ENCODE peak calls at places on chromosome 22, in six cellular contexts. I is progenitor cell of endocrine pancreas, G is Caco-2, F is fibroblast of gingiva, K is AG08395, C is NCI-H510A. W is an unnamed sample.
A peak's percentile ranks its signal among the peaks of the same experiment; 100 is the strongest.

GRCh38 chr22:49351761-49352221 is 475.9 kb downstream of the BRD1 start:
- DNase-seq in K (no peak), C (no peak), I (peak; percentile 3), G (no peak), F (no peak), W (no peak)

GRCh38 chr22:46561435-46561905 is 24.1 kb upstream of the CELSR1 start:
- DNase-seq in G (peak; percentile 59), C (no peak), I (no peak), K (no peak), F (no peak), W (no peak)

GRCh38 chr22:19974233-19974861 is 32.7 kb upstream of the TXNRD2 start:
- DNase-seq in G (peak; percentile 43), I (peak; percentile 35), C (no peak), F (peak; percentile 19), K (peak; percentile 68), W (peak; percentile 53)

GRCh38 chr22:23375031-23375827 is 194.9 kb downstream of the BCR start:
- DNase-seq in F (no peak), K (no peak), C (no peak), I (no peak), G (no peak), W (no peak)

GRCh38 chr22:47376901-47377520 is 614.6 kb downstream of the TBC1D22A start:
- DNase-seq in F (no peak), C (no peak), G (no peak), I (no peak), K (no peak), W (no peak)

GRCh38 chr22:36417281-36417686 is 29.5 kb upstream of the MYH9 start:
- DNase-seq in C (no peak), K (peak; percentile 25), I (no peak), F (no peak), G (no peak), W (no peak)

GRCh38 chr22:23011105-23011674 is 59.1 kb upstream of the GNAZ start:
- DNase-seq in G (no peak), K (no peak), C (no peak), I (no peak), F (no peak), W (no peak)

GRCh38 chr22:50581031-50581949 is 1.4 kb downstream of the CHKB start:
- DNase-seq in I (no peak), K (no peak), C (no peak), G (no peak), F (no peak), W (no peak)

GRCh38 chr22:27628891-27629631 is 172.5 kb downstream of the MN1 start:
- DNase-seq in K (no peak), F (no peak), G (peak; percentile 66), C (peak; percentile 31), I (no peak), W (no peak)

GRCh38 chr22:30636226-30637077 is 871 bp downstream of the SLC35E4 start:
- DNase-seq in I (no peak), C (no peak), F (peak; percentile 12), K (peak; percentile 29), G (peak; percentile 20), W (no peak)

GRCh38 chr22:39212721-39213376 is 31.9 kb downstream of the PDGFB start:
- DNase-seq in I (no peak), K (no peak), G (peak; percentile 73), F (no peak), C (no peak), W (no peak)

GRCh38 chr22:24926849-24927579 is 19.5 kb downstream of the LHFPL7 start:
- DNase-seq in F (no peak), K (no peak), I (no peak), G (no peak), C (no peak), W (no peak)

GRCh38 chr22:46367707-46368191 is 32.2 kb downstream of the TRMU start:
- DNase-seq in I (peak; percentile 53), K (peak; percentile 86), F (peak; percentile 24), G (peak; percentile 73), C (no peak), W (no peak)

W was measured in NCI-H187 treated with DMSO at 0.1 percent for 48 hours.